ENCODE peak calls at places on chromosomes 1 and 21, in four cellular contexts. M, J, C and O are unnamed samples.

GRCh38 chr21:43817157-43818086 is 28.0 kb downstream of the RRP1 start:
- DNase-seq in C (no peak), J (no peak), M (no peak), O (no peak)

GRCh38 chr1:159937014-159937750 is 8.2 kb downstream of the IGSF9 start:
- DNase-seq in C (no peak), M (no peak), J (no peak), O (no peak)

GRCh38 chr1:222416001-222416791 is 131.7 kb downstream of the HHIPL2 start:
- DNase-seq in C (no peak), J (peak), M (no peak), O (peak)

GRCh38 chr1:221841291-221841982 is 99.5 kb upstream of the DUSP10 start:
- DNase-seq in J (no peak), C (no peak), M (no peak), O (peak)

GRCh38 chr1:179742717-179743678 is at the start of gene FAM163A:
- DNase-seq in J (no peak), C (peak), M (peak), O (no peak)

GRCh38 chr21:24150753-24151152 is 1456.5 kb downstream of the MRPL39 start:
- DNase-seq in C (no peak), M (no peak), J (no peak), O (no peak)

GRCh38 chr1:58907398-58907797 is 123.6 kb upstream of the JUN start:
- DNase-seq in J (no peak), M (no peak), C (no peak), O (no peak)

GRCh38 chr1:226649780-226650179 is 89.3 kb downstream of the ITPKB start:
- DNase-seq in M (peak), C (no peak), J (peak), O (no peak)

GRCh38 chr1:46646844-46647243 is 21.3 kb downstream of the ATPAF1 start:
- DNase-seq in C (no peak), J (peak), M (no peak), O (no peak)

GRCh38 chr1:91529856-91530255 is 29.2 kb downstream of the CDC7 start:
- DNase-seq in C (no peak), J (peak), M (no peak), O (peak)

GRCh38 chr1:214106375-214106774 is 118.6 kb downstream of the PROX1 start:
- DNase-seq in J (peak), M (no peak), C (no peak), O (no peak)

GRCh38 chr21:42748620-42749176 is 95.3 kb downstream of the PDE9A start:
- DNase-seq in M (no peak), J (no peak), C (no peak), O (no peak)

GRCh38 chr21:25459993-25460392 is 147.3 kb downstream of the MRPL39 start:
- DNase-seq in M (no peak), C (no peak), J (no peak), O (no peak)

GRCh38 chr21:15031790-15032357 is 32.9 kb downstream of the NRIP1 start:
- DNase-seq in M (no peak), J (peak), C (no peak), O (peak)

GRCh38 chr1:189775343-189775742 is 702.3 kb downstream of the BRINP3 start:
- DNase-seq in M (peak), J (peak), C (no peak), O (no peak)

GRCh38 chr1:56709269-56709880 is 64.3 kb downstream of the PRKAA2 start:
- DNase-seq in J (peak), M (peak), C (no peak), O (peak)

GRCh38 chr1:75097686-75098085 is 36.5 kb upstream of the LHX8 start:
- DNase-seq in C (no peak), M (no peak), J (no peak), O (no peak)

GRCh38 chr1:236602171-236602570 is 2.1 kb downstream of the HEATR1 start:
- DNase-seq in C (no peak), M (peak), J (no peak), O (no peak)

GRCh38 chr1:14930224-14930965 is 223.2 kb upstream of the TMEM51 start:
- DNase-seq in C (no peak), M (no peak), J (no peak), O (no peak)

GRCh38 chr1:46429436-46429835 is 35.3 kb downstream of the FAAH start:
- DNase-seq in J (no peak), M (no peak), C (no peak), O (no peak)

GRCh38 chr1:228734881-228735801 is at the start of gene RHOU:
- DNase-seq in C (peak), M (peak), J (peak), O (peak)

GRCh38 chr1:92755541-92756351 is 29.2 kb downstream of the EVI5 start:
- DNase-seq in M (no peak), C (no peak), J (peak), O (no peak)

GRCh38 chr1:211527888-211528287 is 35.9 kb upstream of the RD3 start:
- DNase-seq in J (no peak), M (no peak), C (no peak), O (no peak)

GRCh38 chr1:113109908-113110554 is 37.0 kb downstream of the LRIG2 start:
- DNase-seq in J (peak), C (no peak), M (no peak), O (peak)

GRCh38 chr21:33584455-33584854 is 4.0 kb downstream of the DONSON start:
- DNase-seq in M (no peak), J (no peak), C (no peak), O (no peak)

DNA sequence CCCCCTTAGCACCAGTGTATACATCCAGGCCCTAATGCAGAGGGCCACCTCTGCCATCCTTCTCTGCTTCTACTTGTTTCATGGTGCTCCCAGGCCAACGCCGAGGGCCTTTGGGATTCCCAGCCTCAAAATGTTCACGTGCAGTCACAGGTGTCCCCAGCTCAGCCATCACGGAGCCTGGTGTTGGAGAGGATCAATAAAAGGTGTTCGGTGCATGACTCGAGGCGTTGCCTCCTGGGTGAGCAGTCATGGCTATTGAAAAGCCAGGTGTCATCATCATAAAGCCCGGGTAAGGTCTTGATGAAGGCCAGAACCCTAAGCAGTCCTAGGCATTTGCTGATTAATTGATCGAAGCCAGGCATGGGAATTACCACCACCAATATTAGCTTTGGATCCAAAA is 76.1 kb downstream of the ABCA4 start:
- DNase-seq in C (no peak), J (no peak), M (no peak), O (no peak)
- H3K18ac ChIP-seq in C (no peak), J (no peak), M (no peak), O (peak)

GRCh38 chr1:67528141-67528540 is 97.9 kb upstream of the SERBP1 start:
- DNase-seq in M (no peak), J (no peak), C (no peak), O (no peak)
- H3K18ac ChIP-seq in M (no peak), J (no peak), C (no peak), O (no peak)

GRCh38 chr1:2392686-2393085 is 1.0 kb downstream of the RER1 start:
- DNase-seq in J (no peak), M (no peak), C (no peak), O (no peak)
- H3K18ac ChIP-seq in J (no peak), M (no peak), C (no peak), O (no peak)

GRCh38 chr1:53656062-53656915 is 82.7 kb downstream of the GLIS1 start:
- DNase-seq in M (no peak), J (peak), C (no peak), O (peak)
- H3K18ac ChIP-seq in M (no peak), J (peak), C (no peak), O (no peak)

GRCh38 chr1:234216116-234216703 is 157.0 kb upstream of the COA6 start:
- DNase-seq in M (no peak), J (no peak), C (peak), O (no peak)

GRCh38 chr1:234213576-234214128 is 159.6 kb upstream of the COA6 start:
- DNase-seq in J (no peak), M (no peak), C (peak), O (no peak)

GRCh38 chr1:234212764-234213406 is 160.4 kb upstream of the COA6 start:
- DNase-seq in M (peak), J (peak), C (peak), O (no peak)

GRCh38 chr1:234214911-234215892 is 158.1 kb upstream of the COA6 start:
- DNase-seq in C (peak), M (peak), J (no peak), O (no peak)

GRCh38 chr1:234214129-234214910 is 158.9 kb upstream of the COA6 start:
- DNase-seq in C (peak), J (peak), M (peak), O (no peak)
- H3K18ac ChIP-seq in C (no peak), J (no peak), M (peak), O (no peak)